ENCODE peak calls at places on chromosomes 5 and 9, in seven cellular contexts. U is lower lobe of right lung; B is stimulated activated CD8-positive, alpha-beta memory T cell treated with anti-CD3 and anti-CD28 coated beads, Interleukin-12 subunit alpha, Interleukin-12 subunit beta, amount 100 ng/mL, for 1 hour; W is ecto neural progenitor cell; H is mucosa of gallbladder; V is dorsolateral prefrontal cortex; Y is cardiac septum. S is an unnamed sample.

GRCh38 chr5:80318212-80318611 is 1.6 kb upstream of the SPZ1 start:
- DNase-seq in U (no peak), B (no peak), W (no peak), H (no peak), V (peak; percentile 46), Y (no peak), S (peak; percentile 70)

GRCh38 chr5:10680876-10681481 is 80.1 kb downstream of the DAP start:
- DNase-seq in U (no peak), B (no peak), W (no peak), H (no peak), V (no peak), Y (no peak), S (no peak)

GRCh38 chr9:34744295-34745221 is 34.6 kb upstream of the CCL21 start:
- DNase-seq in U (no peak), B (no peak), W (no peak), H (peak; percentile 15), V (no peak), Y (no peak), S (peak; percentile 56)

GRCh38 chr9:78235296-78235770 is 542 bp upstream of the CEP78 start:
- DNase-seq in U (no peak), B (no peak), W (no peak), H (no peak), V (no peak), Y (no peak), S (peak; percentile 68)

GRCh38 chr5:180860273-180860886 is 696 bp downstream of the ZFP62 start:
- DNase-seq in U (peak; percentile 53), B (peak; percentile 25), W (no peak), H (peak; percentile 31), V (no peak), Y (no peak), S (peak; percentile 52)

GRCh38 chr5:34439601-34440000 is 216.5 kb upstream of the RAI14 start:
- DNase-seq in U (no peak), B (no peak), W (no peak), H (no peak), V (no peak), Y (no peak), S (no peak)

GRCh38 chr5:31464081-31464480 is 67.8 kb downstream of the DROSHA start:
- DNase-seq in U (no peak), B (no peak), W (no peak), H (no peak), V (no peak), Y (no peak), S (no peak)

GRCh38 chr5:142178651-142179050 is 70.1 kb downstream of the NDFIP1 start:
- DNase-seq in U (no peak), B (no peak), W (no peak), H (no peak), V (no peak), Y (no peak), S (no peak)

GRCh38 chr9:124873664-124874063 is 11.7 kb downstream of the ARPC5L start:
- DNase-seq in U (no peak), B (no peak), W (no peak), H (no peak), V (no peak), Y (no peak), S (no peak)

GRCh38 chr5:1709186-1709803 is 90.3 kb downstream of the MRPL36 start:
- DNase-seq in U (no peak), B (no peak), W (no peak), H (no peak), V (no peak), Y (no peak), S (no peak)

GRCh38 chr5:24110019-24110615 is 534.7 kb downstream of the CDH10 start:
- DNase-seq in U (no peak), B (no peak), W (no peak), H (no peak), V (no peak), Y (no peak), S (peak; percentile 66)

GRCh38 chr9:35114921-35115341 is 731 bp downstream of the ATOSB start:
- DNase-seq in U (peak; percentile 86), B (no peak), W (peak; percentile 66), H (peak; percentile 42), V (no peak), Y (peak; percentile 91), S (peak; percentile 52)

GRCh38 chr9:19102181-19102630 is 498 bp downstream of the HAUS6 start:
- DNase-seq in U (peak; percentile 59), B (no peak), W (peak; percentile 54), H (no peak), V (peak; percentile 42), Y (no peak), S (peak; percentile 51)

GRCh38 chr5:142800776-142801494 is 30.8 kb downstream of the ARHGAP26 start:
- DNase-seq in U (no peak), B (no peak), W (no peak), H (no peak), V (no peak), Y (no peak), S (no peak)

GRCh38 chr5:116605310-116606070 is 30.9 kb upstream of the SEMA6A start:
- DNase-seq in U (no peak), B (no peak), W (no peak), H (no peak), V (no peak), Y (no peak), S (no peak)

GRCh38 chr5:127112347-127112864 is 39.1 kb upstream of the C5orf63 start:
- DNase-seq in U (no peak), B (no peak), W (no peak), H (no peak), V (no peak), Y (no peak), S (no peak)

GRCh38 chr9:125991886-125992529 is 244.8 kb downstream of the PBX3 start:
- DNase-seq in U (peak; percentile 21), B (no peak), W (no peak), H (no peak), V (no peak), Y (peak; percentile 46), S (no peak)

GRCh38 chr5:119666542-119666941 is 37.2 kb downstream of the FAM170A start:
- DNase-seq in U (no peak), B (no peak), W (no peak), H (no peak), V (no peak), Y (no peak), S (no peak)